ENCODE peak calls at places on chromosomes 11 and 22, in four cellular contexts. N is ovary, T is Peyer's patch, X is adrenal gland. L is an unnamed sample.

GRCh38 chr11:2464451-2465165 is 19.8 kb downstream of the KCNQ1 start:
- DNase-seq in N (no peak), T (peak; percentile 12), X (peak; percentile 46), L (peak; percentile 23)

GRCh38 chr22:49302530-49302929 is 525.1 kb downstream of the BRD1 start:
- DNase-seq in N (no peak), T (no peak), X (peak; percentile 6), L (peak; percentile 11)

GRCh38 chr11:88583232-88583631 is 245.7 kb upstream of the CTSC start:
- DNase-seq in N (no peak), T (no peak), X (no peak), L (no peak)

GRCh38 chr11:45087301-45087700 is 59.1 kb upstream of the PRDM11 start:
- DNase-seq in N (no peak), T (no peak), X (no peak), L (no peak)

GRCh38 chr11:67268684-67269268 is 2.5 kb downstream of the GRK2 start:
- DNase-seq in N (no peak), T (no peak), X (no peak), L (no peak)

GRCh38 chr22:26169312-26170111 is at the start of gene SEZ6L:
- DNase-seq in N (no peak), T (no peak), X (peak; percentile 56), L (no peak)

GRCh38 chr11:65853249-65853979 is 4.6 kb downstream of the CFL1 start:
- DNase-seq in N (no peak), T (no peak), X (peak; percentile 48), L (no peak)

GRCh38 chr22:27433585-27434190 is 367.9 kb downstream of the MN1 start:
- DNase-seq in N (no peak), T (no peak), X (no peak), L (no peak)

GRCh38 chr11:266676-267439 is 11.3 kb upstream of the NLRP6 start:
- DNase-seq in N (no peak), T (no peak), X (peak; percentile 48), L (no peak)

GRCh38 chr11:34665077-34665835 is 44.4 kb downstream of the EHF start:
- DNase-seq in N (no peak), T (no peak), X (no peak), L (no peak)

GRCh38 chr22:35599364-35599763 is 17.8 kb downstream of the MB start:
- DNase-seq in N (no peak), T (no peak), X (no peak), L (no peak)

GRCh38 chr22:36352775-36353507 is 34.8 kb downstream of the MYH9 start:
- DNase-seq in N (peak; percentile 65), T (no peak), X (peak; percentile 93), L (peak; percentile 91)

GRCh38 chr11:10314199-10315072 is 9.6 kb downstream of the ADM start:
- DNase-seq in N (no peak), T (peak; percentile 29), X (peak; percentile 72), L (no peak)

GRCh38 chr22:28992565-28993326 is 68.9 kb downstream of the C22orf31 start:
- DNase-seq in N (no peak), T (no peak), X (no peak), L (no peak)

GRCh38 chr22:16776088-16776487 is 49.1 kb downstream of the XKR3 start:
- DNase-seq in N (no peak), T (no peak), X (no peak), L (no peak)

GRCh38 chr22:46776486-46776826 is 14.0 kb downstream of the TBC1D22A start:
- DNase-seq in N (no peak), T (no peak), X (no peak), L (no peak)

GRCh38 chr22:23094695-23095466 is 24.6 kb downstream of the GNAZ start:
- DNase-seq in N (no peak), T (no peak), X (no peak), L (no peak)

GRCh38 chr22:22355233-22355834 is 110.7 kb downstream of the VPREB1 start:
- DNase-seq in N (no peak), T (no peak), X (no peak), L (no peak)

GRCh38 chr11:84310261-84310660 is 1024.1 kb upstream of the CCDC90B start:
- DNase-seq in N (no peak), T (no peak), X (no peak), L (no peak)

GRCh38 chr11:64536396-64536935 is 54.6 kb upstream of the SLC22A12 start:
- DNase-seq in N (no peak), T (no peak), X (no peak), L (no peak)

GRCh38 chr11:122007611-122008071 is 108.4 kb downstream of the BLID start:
- DNase-seq in N (peak; percentile 79), T (no peak), X (peak; percentile 63), L (no peak)

GRCh38 chr11:35413568-35413967 is 5.8 kb downstream of the SLC1A2 start:
- DNase-seq in N (no peak), T (no peak), X (no peak), L (no peak)

GRCh38 chr22:50326225-50326958 is 420 bp downstream of the DENND6B start:
- DNase-seq in N (no peak), T (no peak), X (no peak), L (no peak)

GRCh38 chr11:59957094-59957493 is 6.7 kb upstream of the OOSP4A start:
- DNase-seq in N (no peak), T (no peak), X (no peak), L (no peak)

GRCh38 chr11:2836335-2837095 is 49.1 kb downstream of the CDKN1C start:
- DNase-seq in N (no peak), T (no peak), X (no peak), L (no peak)

GRCh38 chr11:70948855-70949551 is 303.4 kb downstream of the SHANK2 start:
- DNase-seq in N (no peak), T (no peak), X (no peak), L (peak; percentile 74)

GRCh38 chr11:126891556-126892217 is 108.9 kb downstream of the KIRREL3 start:
- DNase-seq in N (no peak), T (no peak), X (no peak), L (no peak)

GRCh38 chr11:15920856-15921629 is 435.3 kb downstream of the SOX6 start:
- DNase-seq in N (no peak), T (no peak), X (no peak), L (no peak)

GRCh38 chr22:20552450-20552894 is 45.1 kb downstream of the MED15 start:
- DNase-seq in N (peak; percentile 62), T (peak; percentile 24), X (peak; percentile 98), L (peak; percentile 52)

GRCh38 chr22:22848364-22848866 is 39.2 kb upstream of the IGLL5 start:
- DNase-seq in N (peak; percentile 22), T (peak; percentile 72), X (peak; percentile 74), L (peak; percentile 78)

GRCh38 chr11:126601136-126601535 is 245.7 kb downstream of the ST3GAL4 start:
- DNase-seq in N (no peak), T (no peak), X (no peak), L (no peak)

DNA sequence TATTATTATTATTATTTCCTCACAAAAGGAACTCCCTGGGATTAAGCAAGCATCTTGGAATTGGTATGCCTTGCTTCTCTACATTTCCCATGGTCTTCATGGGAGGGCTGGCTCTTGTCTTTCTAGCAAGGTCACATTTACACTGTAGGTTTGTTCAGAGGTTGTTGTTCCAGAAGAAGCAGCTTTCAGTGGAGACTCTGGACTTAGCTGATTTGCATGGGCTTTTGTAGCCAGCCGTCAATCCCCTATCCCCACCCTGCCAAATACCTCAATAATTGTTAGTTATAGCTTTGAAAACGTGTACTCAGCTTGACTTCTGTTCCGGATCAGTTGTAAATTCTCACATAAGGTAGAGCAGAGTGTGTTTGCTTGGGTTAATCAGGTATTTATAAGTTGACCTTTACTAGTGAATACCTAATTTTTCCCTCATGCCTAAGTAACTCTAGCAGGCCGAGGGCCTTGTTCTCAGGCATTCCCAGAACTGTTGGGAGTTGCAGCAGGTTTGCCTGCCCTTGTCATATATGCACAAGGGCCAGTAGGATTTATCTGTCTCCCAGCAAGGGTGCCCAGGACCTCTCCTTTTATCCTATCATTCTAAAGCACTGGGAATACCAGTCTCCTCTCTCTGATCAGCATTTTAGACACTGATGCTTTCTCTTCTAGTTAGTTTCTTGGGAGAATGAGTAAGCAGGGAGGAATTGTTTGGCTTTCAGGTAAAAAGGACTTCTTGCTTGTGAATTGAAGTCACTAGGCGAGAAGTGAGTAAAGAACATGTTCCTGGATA is 22.0 kb downstream of the STIM1 start:
- DNase-seq in N (no peak), T (no peak), X (no peak), L (no peak)
- H3K4me1 ChIP-seq in N (peaks cover 8% of the 10 kb centered on the region), T (peaks cover 23% of the 10 kb centered on the region), X (peaks cover 29% of the 10 kb centered on the region), L (peaks cover 65% of the 10 kb centered on the region)

DNA sequence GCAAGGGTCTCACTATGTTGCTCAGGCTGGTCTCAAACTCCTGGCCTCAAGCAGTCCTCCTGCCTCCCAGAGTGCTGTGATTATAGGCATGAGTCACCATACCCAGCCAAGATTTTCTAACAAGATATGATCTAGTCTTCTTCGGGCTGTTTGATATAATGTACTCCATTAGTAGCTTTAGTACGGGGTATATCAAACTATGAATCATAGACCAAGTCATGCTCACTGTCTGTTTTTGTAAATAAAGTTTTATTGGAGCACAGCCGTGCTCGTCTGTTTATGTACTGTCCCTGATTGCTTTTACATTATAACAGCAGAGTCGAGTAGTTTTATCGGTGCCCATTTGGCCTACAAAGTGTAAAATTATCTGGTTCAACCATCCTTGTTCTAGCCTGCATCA is 43.9 kb upstream of the GRIK4 start:
- DNase-seq in N (no peak), T (no peak), X (no peak), L (no peak)
- TF ChIP-seq POLR2A in N (no peak), T (no peak), X (no peak), L (no peak)

DNA sequence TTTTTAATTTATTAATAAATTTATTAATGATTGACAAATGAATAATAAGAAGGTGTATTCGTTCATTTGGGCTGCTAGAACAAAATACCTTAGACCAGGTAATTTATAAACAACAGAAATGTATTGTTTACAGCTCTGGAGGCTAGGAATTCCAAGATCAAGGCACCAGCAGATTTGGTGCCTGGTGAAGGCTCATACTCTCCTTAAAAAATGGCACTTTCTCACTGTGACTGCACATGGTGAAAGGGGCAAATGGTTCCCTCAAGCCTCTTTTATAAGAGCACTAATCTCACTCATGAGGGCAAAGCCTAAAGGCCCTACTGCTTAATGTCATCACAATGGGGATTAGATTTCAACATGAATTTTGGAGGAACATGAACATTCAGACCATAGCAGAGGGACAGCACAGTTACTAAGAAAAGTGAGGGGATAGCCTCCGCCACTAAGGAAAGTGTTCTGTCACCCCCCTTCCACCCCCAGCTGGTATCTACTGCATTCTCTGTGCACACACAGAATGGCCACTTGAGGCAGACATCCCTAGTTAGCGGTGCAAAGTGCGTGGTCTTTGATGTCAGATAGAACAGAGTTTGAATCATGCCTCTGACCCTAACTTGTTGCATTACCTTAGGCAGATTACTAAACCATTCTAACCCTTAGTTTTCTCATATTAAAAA is 47.2 kb upstream of the CEP295 start:
- DNase-seq in N (no peak), T (no peak), X (no peak), L (no peak)
- H3K4me1 ChIP-seq in N (no peaks in the 10 kb centered on the region), T (no peaks in the 10 kb centered on the region), X (no peaks in the 10 kb centered on the region), L (peaks cover 8% of the 10 kb centered on the region)

DNA sequence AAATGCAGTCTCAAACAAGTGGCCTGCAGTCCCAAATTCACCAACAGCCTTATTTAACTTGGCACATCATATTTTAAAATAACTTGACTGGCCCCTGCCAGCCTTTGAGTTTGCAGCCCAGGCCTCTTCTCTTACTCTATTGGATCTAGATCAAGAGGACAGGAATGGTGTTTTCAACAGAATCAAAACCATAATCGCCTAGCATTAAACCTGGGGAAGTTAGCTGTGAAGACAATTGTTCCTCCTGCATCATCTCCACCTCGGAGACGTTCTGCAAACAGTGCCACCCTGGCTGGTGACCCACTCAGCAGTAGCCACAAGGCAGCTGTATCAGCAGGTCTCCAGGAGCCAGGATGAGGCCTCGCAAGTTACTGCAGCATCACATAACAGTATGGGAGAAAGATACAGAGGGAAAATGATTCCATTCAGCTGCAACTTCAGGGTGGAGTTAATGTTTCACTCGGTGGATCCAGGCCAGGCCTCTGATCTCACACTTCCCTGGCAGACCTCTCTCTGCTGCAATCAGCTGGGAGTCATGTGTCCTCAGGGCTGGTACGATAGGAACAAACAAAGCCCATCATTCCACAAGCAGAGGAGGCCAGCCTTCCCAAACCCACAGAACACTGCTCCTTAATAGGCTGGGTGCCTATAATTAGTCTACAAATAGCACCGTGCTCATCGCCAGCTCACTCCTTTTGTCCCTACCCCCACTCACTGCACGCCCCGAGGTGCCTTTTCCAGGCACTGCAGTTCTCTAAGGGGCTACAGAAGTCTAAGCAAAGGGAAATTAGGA is 18.6 kb upstream of the SCN2B start:
- DNase-seq in N (peak; percentile 73), T (no peak), X (peak; percentile 84), L (peak; percentile 94)
- TF ChIP-seq POLR2A in N (no peak), T (no peak), X (no peak), L (no peak)